ENCODE peak calls at places on chromosomes 6 and 20, in seven cellular contexts. B is mammary epithelial cell, R is HCT116, M is fibroblast of lung, S is HepG2, U is endothelial cell of umbilical vein, L is neural progenitor cell. O is an unnamed sample. For H3K4me1, the result is how much of the 10 kb centered on the place peaks cover.

GRCh38 chr6:108163267-108163643 is 2.6 kb upstream of the NR2E1 start:
- DNase-seq in L (peak), B (peak), U (no peak), S (no peak), R (peak), M (no peak), O (no peak)

GRCh38 chr20:37441023-37441422 is 80.0 kb upstream of the NNAT start:
- DNase-seq in S (no peak), U (no peak), B (no peak), M (no peak), L (no peak), R (no peak), O (no peak)

GRCh38 chr20:1278993-1279392 is 12.9 kb downstream of the SNPH start:
- DNase-seq in R (no peak), L (no peak), U (no peak), S (no peak), B (no peak), M (no peak), O (no peak)

GRCh38 chr6:43221046-43221773 is 8.1 kb downstream of the DNPH1 start:
- DNase-seq in U (no peak), B (peak), S (no peak), R (no peak), L (no peak), M (peak), O (no peak)

GRCh38 chr20:18666803-18667460 is 79.1 kb downstream of the DTD1 start:
- DNase-seq in B (no peak), U (no peak), M (no peak), L (no peak), S (no peak), R (no peak), O (no peak)

GRCh38 chr6:142339969-142340368 is 38.2 kb downstream of the ADGRG6 start:
- DNase-seq in B (no peak), S (no peak), U (no peak), M (no peak), R (no peak), L (no peak), O (no peak)

GRCh38 chr6:157699777-157700636 is 123.0 kb upstream of the SNX9 start:
- DNase-seq in S (no peak), M (no peak), L (no peak), B (no peak), R (no peak), U (no peak), O (no peak)

GRCh38 chr6:147218797-147219196 is 14.6 kb downstream of the STXBP5 start:
- DNase-seq in L (no peak), B (no peak), U (no peak), S (no peak), R (no peak), M (no peak), O (no peak)

GRCh38 chr6:106975699-106976032 is 1.1 kb upstream of the CD24 start:
- DNase-seq in L (peak), U (no peak), B (peak), S (no peak), M (peak), R (no peak), O (no peak)
- H3K4me1 ChIP-seq in L (under half), U (under half), B (under half), S (under half), M (under half), R (under half), O (under half)

GRCh38 chr20:21102252-21102609 is 3.9 kb downstream of the LINC00237 start:
- DNase-seq in B (no peak), L (peak), R (no peak), S (no peak), M (no peak), U (no peak), O (peak)

GRCh38 chr20:21100590-21101452 is 5.3 kb downstream of the LINC00237 start:
- DNase-seq in S (no peak), L (peak), U (peak), R (no peak), B (no peak), M (no peak), O (peak)

GRCh38 chr20:21099653-21100589 is 6.2 kb downstream of the LINC00237 start:
- DNase-seq in L (peak), R (no peak), U (no peak), M (no peak), S (no peak), B (no peak), O (peak)

GRCh38 chr20:21101453-21102251 is 4.5 kb downstream of the LINC00237 start:
- DNase-seq in S (no peak), R (no peak), M (no peak), U (no peak), B (no peak), L (peak), O (peak)

DNA sequence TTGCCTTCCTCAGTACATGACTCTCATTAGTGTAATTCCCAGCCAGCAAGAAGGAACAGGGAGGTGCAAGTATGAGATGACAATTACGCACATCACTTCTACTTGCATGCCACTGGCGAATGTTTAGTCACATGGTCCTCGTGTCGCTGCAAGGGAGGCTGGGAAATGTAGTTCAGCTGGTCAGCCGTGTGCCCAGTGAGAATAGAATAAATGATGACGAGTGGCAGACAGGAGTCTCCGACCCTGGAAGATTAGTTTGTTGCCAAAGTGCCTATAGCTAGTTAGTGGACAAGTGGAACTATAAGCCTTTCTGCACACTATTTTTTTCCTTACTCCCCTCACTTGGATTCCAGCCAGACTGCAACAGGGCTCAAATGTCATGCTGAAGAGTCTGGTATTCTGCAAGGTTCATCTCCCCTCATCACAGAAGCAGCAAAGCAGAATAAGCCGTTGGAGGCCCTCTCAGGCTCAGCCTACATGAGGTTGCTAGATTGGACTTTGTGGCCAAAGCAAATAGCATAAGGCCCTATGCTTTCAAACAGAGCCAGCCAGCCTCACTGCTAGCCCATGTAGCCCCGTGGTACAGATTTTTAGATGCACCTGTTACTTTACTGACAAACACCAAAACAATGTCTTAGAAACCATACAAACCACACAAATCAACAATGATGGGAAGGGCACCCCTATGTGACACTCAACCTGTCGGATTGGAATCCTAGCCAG is 9.7 kb downstream of the LINC00237 start:
- DNase-seq in B (no peak), M (no peak), U (peak), S (peak), L (peak), R (peak), O (peak)
- H3K4me3 ChIP-seq in B (no peak), M (no peak), U (no peak), S (no peak), L (no peak), R (no peak), O (no peak)

GRCh38 chr20:64044484-64045247 is 4.8 kb downstream of the SOX18 start:
- DNase-seq in R (peak), U (peak), M (peak), L (no peak), S (no peak), B (peak), O (peak)
- TF ChIP-seq EZH2 in R (no peak), U (no peak), M (no peak), L (no peak), S (no peak), B (no peak), O (no peak)

DNA sequence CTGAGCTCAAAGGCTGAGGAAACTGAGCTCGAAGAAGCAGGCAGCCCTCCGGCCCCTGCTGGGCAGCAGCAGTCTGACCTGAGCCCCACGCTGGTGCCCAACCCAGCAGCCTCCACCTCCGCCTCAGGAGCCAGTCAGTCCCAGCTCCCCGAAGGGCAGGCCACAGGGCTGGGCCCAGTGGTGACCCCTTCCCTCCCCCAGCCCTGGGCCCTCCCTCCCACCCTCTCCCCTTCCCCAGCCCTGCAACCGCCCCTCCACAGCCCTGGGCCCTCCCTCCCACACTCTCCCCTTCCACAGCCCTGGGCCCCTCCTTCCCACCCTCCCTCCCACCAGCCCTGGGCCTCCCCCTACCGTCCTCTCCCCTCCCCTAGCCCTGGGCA is 115.1 kb downstream of the TAF4 start:
- DNase-seq in M (no peak), L (no peak), R (no peak), B (no peak), U (no peak), S (no peak), O (no peak)
- H3K4me1 ChIP-seq in M (under half), L (under half), R (under half), B (under half), U (under half), S (under half), O (under half)

DNA sequence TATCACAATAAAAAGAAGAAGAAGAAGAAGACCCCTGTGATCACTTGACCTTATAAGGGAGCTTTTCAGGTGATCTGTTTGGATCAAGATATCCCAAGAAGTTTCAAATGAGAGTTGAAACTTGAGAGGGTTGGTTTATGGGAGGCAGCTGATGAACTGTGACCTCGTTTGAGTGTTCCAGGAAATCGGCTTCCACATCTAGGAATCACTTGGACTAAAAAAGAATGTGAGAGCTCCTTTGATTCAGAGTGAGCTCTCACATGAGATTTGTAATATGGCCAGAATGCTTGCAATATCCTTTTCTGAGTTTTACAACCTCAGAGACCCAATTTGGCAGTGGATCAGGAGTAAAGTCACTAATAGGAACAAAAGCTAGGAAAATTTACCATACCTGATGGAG is 228.1 kb downstream of the ATXN1 start:
- DNase-seq in S (no peak), U (no peak), B (no peak), R (no peak), L (no peak), M (no peak), O (no peak)
- H3K4me3 ChIP-seq in S (no peak), U (no peak), B (no peak), R (no peak), L (no peak), M (no peak), O (no peak)

GRCh38 chr6:100463685-100464161 is 998 bp downstream of the SIM1 start:
- DNase-seq in R (no peak), U (peak), B (no peak), L (peak), S (no peak), M (no peak), O (no peak)
- TF ChIP-seq EZH2 in R (no peak), U (peak), B (peak), L (peak), S (no peak), M (peak), O (no peak)